ENCODE peak calls at places on chromosomes 5 and 9, in eight cellular contexts. One of them, this sample, is unnamed.

GRCh38 chr5:174799146-174799545 is 74.8 kb downstream of the MSX2 start:
- DNase-seq in upper lobe of right lung: no peak
- DNase-seq in PC-9: no peak
- DNase-seq in IMR-90: no peak
- DNase-seq in sigmoid colon: no peak
- DNase-seq in mesendoderm: no peak
- DNase-seq in aorta: no peak
- DNase-seq in H9: no peak
- DNase-seq in this sample: no peak

GRCh38 chr5:115068239-115069086 is 101.2 kb downstream of the TRIM36 start:
- DNase-seq in upper lobe of right lung: no peak
- DNase-seq in aorta: no peak
- DNase-seq in IMR-90: peak
- DNase-seq in H9: no peak
- DNase-seq in mesendoderm: peak
- DNase-seq in PC-9: no peak
- DNase-seq in sigmoid colon: no peak
- DNase-seq in this sample: no peak

GRCh38 chr9:2477755-2478154 is 143.8 kb upstream of the VLDLR start:
- DNase-seq in mesendoderm: no peak
- DNase-seq in PC-9: no peak
- DNase-seq in sigmoid colon: no peak
- DNase-seq in aorta: no peak
- DNase-seq in H9: no peak
- DNase-seq in upper lobe of right lung: no peak
- DNase-seq in IMR-90: peak
- DNase-seq in this sample: no peak

GRCh38 chr5:178769617-178770290 is 39.3 kb upstream of the ZNF354A start:
- DNase-seq in upper lobe of right lung: peak
- DNase-seq in IMR-90: no peak
- DNase-seq in PC-9: no peak
- DNase-seq in sigmoid colon: peak
- DNase-seq in aorta: no peak
- DNase-seq in mesendoderm: no peak
- DNase-seq in H9: no peak
- DNase-seq in this sample: no peak

GRCh38 chr9:76365028-76365427 is 29.2 kb downstream of the RFK start:
- DNase-seq in upper lobe of right lung: no peak
- DNase-seq in aorta: no peak
- DNase-seq in mesendoderm: peak
- DNase-seq in H9: no peak
- DNase-seq in sigmoid colon: no peak
- DNase-seq in PC-9: peak
- DNase-seq in IMR-90: peak
- DNase-seq in this sample: no peak

GRCh38 chr9:109793196-109793595 is 13.2 kb downstream of the PALM2AKAP2 start:
- DNase-seq in IMR-90: peak
- DNase-seq in PC-9: peak
- DNase-seq in mesendoderm: no peak
- DNase-seq in H9: no peak
- DNase-seq in sigmoid colon: no peak
- DNase-seq in upper lobe of right lung: no peak
- DNase-seq in aorta: no peak
- DNase-seq in this sample: no peak

GRCh38 chr9:96255698-96256097 is 46.3 kb downstream of the HSD17B3 start:
- DNase-seq in PC-9: no peak
- DNase-seq in sigmoid colon: no peak
- DNase-seq in H9: no peak
- DNase-seq in mesendoderm: no peak
- DNase-seq in IMR-90: no peak
- DNase-seq in upper lobe of right lung: no peak
- DNase-seq in aorta: no peak
- DNase-seq in this sample: no peak

GRCh38 chr9:110996436-110997224 is 41.6 kb downstream of the LPAR1 start:
- DNase-seq in upper lobe of right lung: no peak
- DNase-seq in aorta: peak
- DNase-seq in sigmoid colon: peak
- DNase-seq in PC-9: no peak
- DNase-seq in IMR-90: peak
- DNase-seq in H9: no peak
- DNase-seq in mesendoderm: no peak
- DNase-seq in this sample: no peak

GRCh38 chr9:2407450-2407849 is 214.1 kb upstream of the VLDLR start:
- DNase-seq in IMR-90: no peak
- DNase-seq in sigmoid colon: no peak
- DNase-seq in mesendoderm: no peak
- DNase-seq in PC-9: no peak
- DNase-seq in aorta: no peak
- DNase-seq in upper lobe of right lung: no peak
- DNase-seq in H9: no peak
- DNase-seq in this sample: no peak

GRCh38 chr9:125391704-125392103 is 130.1 kb downstream of the GAPVD1 start:
- DNase-seq in aorta: no peak
- DNase-seq in upper lobe of right lung: no peak
- DNase-seq in H9: peak
- DNase-seq in IMR-90: peak
- DNase-seq in mesendoderm: no peak
- DNase-seq in PC-9: no peak
- DNase-seq in sigmoid colon: no peak
- DNase-seq in this sample: no peak

GRCh38 chr5:85716344-85717202 is 901.2 kb upstream of the COX7C start:
- DNase-seq in IMR-90: no peak
- DNase-seq in H9: no peak
- DNase-seq in sigmoid colon: no peak
- DNase-seq in upper lobe of right lung: no peak
- DNase-seq in aorta: no peak
- DNase-seq in PC-9: no peak
- DNase-seq in mesendoderm: peak
- DNase-seq in this sample: no peak

GRCh38 chr9:99305820-99306811 is 84.0 kb downstream of the SEC61B start:
- DNase-seq in mesendoderm: no peak
- DNase-seq in aorta: no peak
- DNase-seq in upper lobe of right lung: no peak
- DNase-seq in H9: no peak
- DNase-seq in sigmoid colon: no peak
- DNase-seq in PC-9: no peak
- DNase-seq in IMR-90: no peak
- DNase-seq in this sample: no peak

DNA sequence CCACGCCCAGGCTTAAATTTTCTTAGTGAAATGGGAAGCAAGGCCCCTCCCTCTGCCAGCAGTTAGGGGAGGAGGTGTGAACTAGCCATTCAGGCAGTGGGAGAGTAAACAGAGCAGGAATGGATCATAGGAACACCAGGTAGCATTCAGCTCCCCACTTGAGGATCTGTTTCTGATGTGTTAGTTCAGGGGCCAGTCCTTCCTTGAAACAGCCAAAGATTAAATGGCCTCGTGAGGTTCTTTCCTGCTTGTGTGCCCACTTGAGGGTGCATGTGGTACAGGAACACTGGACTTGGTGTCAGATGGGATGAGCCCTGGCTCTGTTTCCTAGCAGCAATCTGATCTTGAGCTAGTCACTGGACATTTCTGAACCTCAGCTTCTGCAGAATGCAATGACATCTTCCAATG is 21.2 kb downstream of the FAXDC2 start:
- DNase-seq in IMR-90: no peak
- DNase-seq in upper lobe of right lung: no peak
- DNase-seq in mesendoderm: peak
- DNase-seq in PC-9: peak
- DNase-seq in sigmoid colon: peak
- DNase-seq in aorta: no peak
- DNase-seq in H9: no peak
- DNase-seq in this sample: no peak
- H3K27ac ChIP-seq in IMR-90: no peak
- H3K27ac ChIP-seq in upper lobe of right lung: peak
- H3K27ac ChIP-seq in mesendoderm: no peak
- H3K27ac ChIP-seq in PC-9: peak
- H3K27ac ChIP-seq in sigmoid colon: no peak
- H3K27ac ChIP-seq in aorta: no peak
- H3K27ac ChIP-seq in H9: no peak
- H3K27ac ChIP-seq in this sample: no peak

DNA sequence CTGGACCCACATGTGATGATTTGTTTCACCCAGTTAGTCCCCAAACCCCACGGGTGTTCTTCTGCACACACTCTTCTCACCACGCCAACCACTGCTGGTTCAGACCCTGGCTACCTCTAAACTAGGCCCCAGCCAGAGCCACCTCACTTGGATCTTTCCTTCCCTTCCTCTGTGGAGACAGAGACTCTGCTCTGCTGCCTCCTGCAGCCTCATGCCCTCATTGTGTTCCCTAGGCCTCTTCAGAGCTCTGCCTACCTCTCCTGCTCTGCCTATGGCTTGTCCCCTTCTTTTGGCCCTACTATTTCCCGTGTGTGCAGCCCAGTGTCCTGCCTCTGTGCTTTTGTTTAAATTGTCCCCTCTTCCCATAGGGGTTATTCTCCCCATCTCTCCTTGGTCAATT is 79.7 kb downstream of the ARHGAP26 start:
- DNase-seq in upper lobe of right lung: no peak
- DNase-seq in H9: no peak
- DNase-seq in PC-9: no peak
- DNase-seq in sigmoid colon: no peak
- DNase-seq in IMR-90: no peak
- DNase-seq in aorta: no peak
- DNase-seq in mesendoderm: no peak
- DNase-seq in this sample: no peak
- H3K27ac ChIP-seq in upper lobe of right lung: no peak
- H3K27ac ChIP-seq in H9: no peak
- H3K27ac ChIP-seq in PC-9: no peak
- H3K27ac ChIP-seq in sigmoid colon: no peak
- H3K27ac ChIP-seq in IMR-90: no peak
- H3K27ac ChIP-seq in aorta: no peak
- H3K27ac ChIP-seq in mesendoderm: no peak
- H3K27ac ChIP-seq in this sample: no peak

DNA sequence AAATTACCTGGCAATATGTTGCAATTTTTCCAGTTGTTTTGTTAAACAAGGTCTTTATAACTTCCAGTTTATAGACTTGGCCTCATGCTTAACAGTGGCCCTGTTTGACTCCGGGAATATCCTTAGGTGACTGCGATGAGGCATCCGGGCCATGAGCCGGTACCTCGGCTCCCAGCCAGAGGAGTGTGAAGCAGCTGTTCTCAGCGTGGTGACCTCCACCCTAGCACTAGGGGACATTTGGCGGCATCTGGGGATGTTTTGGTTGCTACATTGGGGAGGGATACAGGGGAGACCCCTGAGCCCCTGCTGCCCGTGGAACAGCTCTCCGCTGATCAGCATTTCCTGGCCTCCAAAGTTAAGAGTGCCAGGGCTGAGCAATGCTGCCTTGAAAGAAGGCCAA is 533.4 kb downstream of the IRX1 start:
- DNase-seq in upper lobe of right lung: no peak
- DNase-seq in IMR-90: no peak
- DNase-seq in mesendoderm: no peak
- DNase-seq in PC-9: no peak
- DNase-seq in sigmoid colon: no peak
- DNase-seq in aorta: no peak
- DNase-seq in H9: no peak
- DNase-seq in this sample: no peak
- H3K27ac ChIP-seq in upper lobe of right lung: no peak
- H3K27ac ChIP-seq in IMR-90: no peak
- H3K27ac ChIP-seq in mesendoderm: no peak
- H3K27ac ChIP-seq in PC-9: no peak
- H3K27ac ChIP-seq in sigmoid colon: no peak
- H3K27ac ChIP-seq in aorta: no peak
- H3K27ac ChIP-seq in H9: no peak
- H3K27ac ChIP-seq in this sample: no peak

GRCh38 chr5:40569549-40570270 is 110.0 kb upstream of the PTGER4 start:
- DNase-seq in H9: no peak
- DNase-seq in PC-9: no peak
- DNase-seq in mesendoderm: no peak
- DNase-seq in upper lobe of right lung: no peak
- DNase-seq in aorta: no peak
- DNase-seq in IMR-90: peak
- DNase-seq in sigmoid colon: no peak
- DNase-seq in this sample: no peak

GRCh38 chr5:40572947-40573346 is 106.8 kb upstream of the PTGER4 start:
- DNase-seq in H9: no peak
- DNase-seq in aorta: no peak
- DNase-seq in upper lobe of right lung: no peak
- DNase-seq in IMR-90: peak
- DNase-seq in mesendoderm: no peak
- DNase-seq in PC-9: no peak
- DNase-seq in sigmoid colon: no peak
- DNase-seq in this sample: no peak

GRCh38 chr5:40570408-40571129 is 109.1 kb upstream of the PTGER4 start:
- DNase-seq in IMR-90: peak
- DNase-seq in H9: no peak
- DNase-seq in mesendoderm: no peak
- DNase-seq in sigmoid colon: no peak
- DNase-seq in upper lobe of right lung: no peak
- DNase-seq in aorta: no peak
- DNase-seq in PC-9: no peak
- DNase-seq in this sample: no peak

GRCh38 chr5:40568548-40568947 is 111.2 kb upstream of the PTGER4 start:
- DNase-seq in mesendoderm: no peak
- DNase-seq in IMR-90: no peak
- DNase-seq in H9: no peak
- DNase-seq in upper lobe of right lung: no peak
- DNase-seq in aorta: no peak
- DNase-seq in sigmoid colon: no peak
- DNase-seq in PC-9: no peak
- DNase-seq in this sample: no peak

GRCh38 chr5:40572359-40572758 is 107.4 kb upstream of the PTGER4 start:
- DNase-seq in aorta: no peak
- DNase-seq in sigmoid colon: no peak
- DNase-seq in H9: no peak
- DNase-seq in PC-9: no peak
- DNase-seq in IMR-90: no peak
- DNase-seq in mesendoderm: no peak
- DNase-seq in upper lobe of right lung: no peak
- DNase-seq in this sample: no peak
- H3K27ac ChIP-seq in aorta: no peak
- H3K27ac ChIP-seq in sigmoid colon: peak
- H3K27ac ChIP-seq in H9: no peak
- H3K27ac ChIP-seq in PC-9: no peak
- H3K27ac ChIP-seq in IMR-90: peak
- H3K27ac ChIP-seq in mesendoderm: no peak
- H3K27ac ChIP-seq in upper lobe of right lung: peak
- H3K27ac ChIP-seq in this sample: no peak

DNA sequence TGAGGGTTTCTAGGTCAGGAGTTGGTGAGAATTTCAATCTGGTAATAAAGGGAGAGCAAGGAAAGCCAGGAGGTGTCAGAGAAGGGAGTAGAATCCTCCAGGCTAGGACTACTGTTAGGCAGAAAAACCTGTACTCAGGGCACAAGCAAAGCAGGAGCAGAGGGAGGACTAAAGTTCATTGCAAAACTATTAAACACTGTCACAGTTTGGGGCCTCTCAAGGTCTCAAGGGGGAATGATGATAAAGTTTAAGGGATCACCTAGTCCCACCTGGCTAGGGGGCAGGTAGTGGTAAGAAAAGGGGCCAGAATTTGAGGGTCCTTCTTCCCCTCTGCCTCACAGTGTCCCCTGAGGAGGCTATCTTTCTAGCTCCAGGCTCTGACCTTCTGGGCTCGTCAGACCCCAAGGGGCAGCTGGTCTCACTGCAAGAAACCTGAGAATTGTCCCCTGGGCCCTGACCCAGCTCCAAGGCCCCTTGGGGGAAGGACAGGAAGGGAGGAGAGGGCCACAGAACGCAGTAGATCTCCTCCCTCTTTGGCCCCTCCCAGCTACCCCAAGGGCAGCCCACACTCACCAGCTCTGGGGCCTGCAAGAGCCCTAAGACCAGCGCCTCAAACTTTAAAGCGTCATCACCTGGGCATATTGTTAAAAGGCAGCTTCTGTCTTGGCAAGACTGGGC is 984 bp downstream of the CCDC69 start:
- DNase-seq in sigmoid colon: peak
- DNase-seq in PC-9: no peak
- DNase-seq in aorta: peak
- DNase-seq in IMR-90: no peak
- DNase-seq in mesendoderm: no peak
- DNase-seq in H9: peak
- DNase-seq in upper lobe of right lung: peak
- DNase-seq in this sample: no peak
- H3K27ac ChIP-seq in sigmoid colon: peak
- H3K27ac ChIP-seq in PC-9: no peak
- H3K27ac ChIP-seq in aorta: no peak
- H3K27ac ChIP-seq in IMR-90: no peak
- H3K27ac ChIP-seq in mesendoderm: no peak
- H3K27ac ChIP-seq in H9: no peak
- H3K27ac ChIP-seq in upper lobe of right lung: peak
- H3K27ac ChIP-seq in this sample: peak